ENCODE peak calls at places on chromosomes 3 and 15, in eight cellular contexts. One of them, this sample, is unnamed.
A peak's percentile ranks its signal among the peaks of the same experiment; 100 is the strongest.

GRCh38 chr3:117955196-117955595 is 1079.5 kb downstream of the IGSF11 start:
- DNase-seq in Peyer's patch: no peak
- DNase-seq in ovary: no peak
- DNase-seq in endothelial cell of umbilical vein: no peak
- DNase-seq in IMR-90: peak; percentile 56
- DNase-seq in suprapubic skin: no peak
- DNase-seq in uterus: no peak
- DNase-seq in spleen: no peak
- DNase-seq in this sample: no peak

GRCh38 chr3:73295511-73296257 is 234.2 kb downstream of the EBLN2 start:
- DNase-seq in endothelial cell of umbilical vein: no peak
- DNase-seq in suprapubic skin: no peak
- DNase-seq in IMR-90: no peak
- DNase-seq in spleen: no peak
- DNase-seq in uterus: no peak
- DNase-seq in ovary: no peak
- DNase-seq in Peyer's patch: no peak
- DNase-seq in this sample: no peak

GRCh38 chr15:91694131-91694828 is 159.2 kb upstream of the SLCO3A1 start:
- DNase-seq in spleen: no peak
- DNase-seq in suprapubic skin: peak; percentile 79
- DNase-seq in Peyer's patch: no peak
- DNase-seq in ovary: peak; percentile 38
- DNase-seq in endothelial cell of umbilical vein: no peak
- DNase-seq in uterus: peak; percentile 64
- DNase-seq in IMR-90: peak; percentile 23
- DNase-seq in this sample: no peak

GRCh38 chr3:29195055-29195454 is 85.8 kb upstream of the RBMS3 start:
- DNase-seq in IMR-90: peak; percentile 67
- DNase-seq in spleen: no peak
- DNase-seq in ovary: no peak
- DNase-seq in uterus: no peak
- DNase-seq in Peyer's patch: no peak
- DNase-seq in endothelial cell of umbilical vein: no peak
- DNase-seq in suprapubic skin: no peak
- DNase-seq in this sample: no peak

GRCh38 chr15:69067296-69067695 is 52.8 kb downstream of the NOX5 start:
- DNase-seq in uterus: no peak
- DNase-seq in suprapubic skin: no peak
- DNase-seq in endothelial cell of umbilical vein: no peak
- DNase-seq in IMR-90: no peak
- DNase-seq in ovary: no peak
- DNase-seq in Peyer's patch: no peak
- DNase-seq in spleen: no peak
- DNase-seq in this sample: no peak

GRCh38 chr3:69838217-69838616 is 99.0 kb downstream of the MITF start:
- DNase-seq in uterus: no peak
- DNase-seq in suprapubic skin: no peak
- DNase-seq in spleen: no peak
- DNase-seq in IMR-90: peak; percentile 98
- DNase-seq in endothelial cell of umbilical vein: no peak
- DNase-seq in Peyer's patch: no peak
- DNase-seq in ovary: no peak
- DNase-seq in this sample: no peak

GRCh38 chr3:159766563-159767185 is 222.0 kb upstream of the IL12A start:
- DNase-seq in Peyer's patch: no peak
- DNase-seq in suprapubic skin: no peak
- DNase-seq in spleen: no peak
- DNase-seq in ovary: no peak
- DNase-seq in endothelial cell of umbilical vein: peak; percentile 55
- DNase-seq in IMR-90: peak; percentile 63
- DNase-seq in uterus: no peak
- DNase-seq in this sample: no peak

GRCh38 chr15:76682259-76682658 is 222.9 kb downstream of the SCAPER start:
- DNase-seq in IMR-90: no peak
- DNase-seq in suprapubic skin: no peak
- DNase-seq in ovary: no peak
- DNase-seq in uterus: no peak
- DNase-seq in spleen: peak; percentile 72
- DNase-seq in Peyer's patch: no peak
- DNase-seq in endothelial cell of umbilical vein: no peak
- DNase-seq in this sample: no peak

GRCh38 chr15:57395292-57395691 is 19.0 kb downstream of the CGNL1 start:
- DNase-seq in Peyer's patch: no peak
- DNase-seq in ovary: no peak
- DNase-seq in uterus: no peak
- DNase-seq in endothelial cell of umbilical vein: peak; percentile 91
- DNase-seq in suprapubic skin: no peak
- DNase-seq in spleen: no peak
- DNase-seq in IMR-90: peak; percentile 68
- DNase-seq in this sample: no peak

GRCh38 chr3:175338775-175339535 is 479.8 kb downstream of the NAALADL2 start:
- DNase-seq in spleen: no peak
- DNase-seq in Peyer's patch: no peak
- DNase-seq in IMR-90: peak; percentile 73
- DNase-seq in suprapubic skin: no peak
- DNase-seq in endothelial cell of umbilical vein: no peak
- DNase-seq in ovary: no peak
- DNase-seq in uterus: no peak
- DNase-seq in this sample: peak; percentile 12

GRCh38 chr3:172065534-172065933 is 26.2 kb downstream of the FNDC3B start:
- DNase-seq in suprapubic skin: no peak
- DNase-seq in spleen: no peak
- DNase-seq in ovary: no peak
- DNase-seq in IMR-90: peak; percentile 92
- DNase-seq in Peyer's patch: no peak
- DNase-seq in uterus: no peak
- DNase-seq in endothelial cell of umbilical vein: peak; percentile 84
- DNase-seq in this sample: no peak

GRCh38 chr3:49030331-49030730 is 1.1 kb upstream of the IMPDH2 start:
- DNase-seq in endothelial cell of umbilical vein: no peak
- DNase-seq in ovary: no peak
- DNase-seq in uterus: no peak
- DNase-seq in suprapubic skin: no peak
- DNase-seq in Peyer's patch: no peak
- DNase-seq in spleen: no peak
- DNase-seq in IMR-90: no peak
- DNase-seq in this sample: no peak

GRCh38 chr15:64893481-64894394 is 18.0 kb upstream of the ANKDD1A start:
- DNase-seq in uterus: peak; percentile 92
- DNase-seq in ovary: peak; percentile 94
- DNase-seq in Peyer's patch: peak; percentile 85
- DNase-seq in IMR-90: peak; percentile 93
- DNase-seq in suprapubic skin: peak; percentile 96
- DNase-seq in spleen: peak; percentile 98
- DNase-seq in endothelial cell of umbilical vein: peak; percentile 98
- DNase-seq in this sample: peak; percentile 80

GRCh38 chr3:20930034-20930433 is 744.0 kb upstream of the SGO1 start:
- DNase-seq in spleen: no peak
- DNase-seq in IMR-90: no peak
- DNase-seq in endothelial cell of umbilical vein: peak; percentile 5
- DNase-seq in uterus: no peak
- DNase-seq in suprapubic skin: no peak
- DNase-seq in ovary: no peak
- DNase-seq in Peyer's patch: no peak
- DNase-seq in this sample: peak; percentile 22

GRCh38 chr3:115280531-115280930 is 133.4 kb upstream of the ZBTB20 start:
- DNase-seq in uterus: no peak
- DNase-seq in Peyer's patch: no peak
- DNase-seq in IMR-90: no peak
- DNase-seq in spleen: no peak
- DNase-seq in ovary: no peak
- DNase-seq in suprapubic skin: no peak
- DNase-seq in endothelial cell of umbilical vein: no peak
- DNase-seq in this sample: no peak

DNA sequence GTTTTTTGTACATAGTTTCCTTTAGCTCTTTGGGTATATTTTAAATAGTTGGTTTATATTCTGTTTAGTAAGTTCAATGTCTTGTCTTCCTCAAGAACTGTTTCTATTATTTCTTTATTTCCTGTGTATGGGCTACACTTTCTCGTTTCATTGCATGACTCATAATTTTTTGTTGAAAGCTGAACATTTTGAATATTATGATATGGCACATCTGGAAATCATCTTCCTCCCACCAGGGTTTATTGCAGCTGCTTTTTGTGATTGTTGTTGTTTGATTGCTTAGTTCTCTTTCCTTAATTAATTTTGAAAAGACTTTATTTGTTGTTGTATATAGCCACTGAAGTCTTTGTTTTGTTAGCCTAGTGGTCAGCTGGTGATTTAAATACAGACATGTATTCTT is 43.8 kb downstream of the LSM3 start:
- DNase-seq in suprapubic skin: no peak
- DNase-seq in endothelial cell of umbilical vein: no peak
- DNase-seq in Peyer's patch: no peak
- DNase-seq in uterus: no peak
- DNase-seq in IMR-90: no peak
- DNase-seq in spleen: no peak
- DNase-seq in ovary: no peak
- DNase-seq in this sample: no peak
- H3K27ac ChIP-seq in suprapubic skin: no peak overlapping the region
- H3K27ac ChIP-seq in endothelial cell of umbilical vein: no peak overlapping the region
- H3K27ac ChIP-seq in Peyer's patch: no peak overlapping the region
- H3K27ac ChIP-seq in uterus: peak overlapping the region; percentile 15
- H3K27ac ChIP-seq in IMR-90: no peak overlapping the region
- H3K27ac ChIP-seq in spleen: no peak overlapping the region
- H3K27ac ChIP-seq in ovary: no peak overlapping the region
- H3K27ac ChIP-seq in this sample: no peak overlapping the region

GRCh38 chr3:185824467-185825378 is at the start of gene IGF2BP2:
- DNase-seq in spleen: peak; percentile 90
- DNase-seq in Peyer's patch: peak; percentile 92
- DNase-seq in suprapubic skin: peak; percentile 79
- DNase-seq in endothelial cell of umbilical vein: peak; percentile 84
- DNase-seq in ovary: peak; percentile 74
- DNase-seq in uterus: peak; percentile 59
- DNase-seq in IMR-90: peak; percentile 80
- DNase-seq in this sample: peak; percentile 73
- TF ChIP-seq POLR2A in spleen: peak; percentile 15
- TF ChIP-seq POLR2A in Peyer's patch: peak; percentile 73
- TF ChIP-seq POLR2A in suprapubic skin: no peak
- TF ChIP-seq POLR2A in endothelial cell of umbilical vein: peak; percentile 69
- TF ChIP-seq POLR2A in ovary: no peak
- TF ChIP-seq POLR2A in uterus: peak; percentile 61
- TF ChIP-seq POLR2A in IMR-90: peak; percentile 82
- TF ChIP-seq POLR2A in this sample: peak; percentile 49

GRCh38 chr15:74482661-74483060 is 21.7 kb upstream of the UBL7 start:
- DNase-seq in spleen: no peak
- DNase-seq in endothelial cell of umbilical vein: no peak
- DNase-seq in Peyer's patch: no peak
- DNase-seq in suprapubic skin: no peak
- DNase-seq in IMR-90: no peak
- DNase-seq in uterus: no peak
- DNase-seq in ovary: no peak
- DNase-seq in this sample: no peak
- TF ChIP-seq CTCF in spleen: no peak
- TF ChIP-seq CTCF in endothelial cell of umbilical vein: peak; percentile 3
- TF ChIP-seq CTCF in Peyer's patch: no peak
- TF ChIP-seq CTCF in suprapubic skin: no peak
- TF ChIP-seq CTCF in IMR-90: no peak
- TF ChIP-seq CTCF in uterus: no peak
- TF ChIP-seq CTCF in ovary: no peak
- TF ChIP-seq CTCF in this sample: no peak

GRCh38 chr15:48602358-48603122 is 43.0 kb downstream of the FBN1 start:
- DNase-seq in Peyer's patch: no peak
- DNase-seq in spleen: no peak
- DNase-seq in uterus: no peak
- DNase-seq in ovary: no peak
- DNase-seq in suprapubic skin: no peak
- DNase-seq in IMR-90: peak; percentile 81
- DNase-seq in endothelial cell of umbilical vein: peak; percentile 91
- DNase-seq in this sample: no peak
- H3K27ac ChIP-seq in Peyer's patch: no peak overlapping the region
- H3K27ac ChIP-seq in spleen: peak overlapping the region; percentile 58
- H3K27ac ChIP-seq in uterus: peak overlapping the region; percentile 27
- H3K27ac ChIP-seq in ovary: no peak overlapping the region
- H3K27ac ChIP-seq in suprapubic skin: no peak overlapping the region
- H3K27ac ChIP-seq in IMR-90: no peak overlapping the region
- H3K27ac ChIP-seq in endothelial cell of umbilical vein: peak overlapping the region; percentile 71
- H3K27ac ChIP-seq in this sample: no peak overlapping the region

GRCh38 chr3:161220850-161221753 is at the start of gene NMD3:
- DNase-seq in IMR-90: peak; percentile 92
- DNase-seq in Peyer's patch: peak; percentile 95
- DNase-seq in uterus: peak; percentile 95
- DNase-seq in spleen: peak; percentile 97
- DNase-seq in suprapubic skin: peak; percentile 97
- DNase-seq in ovary: peak; percentile 96
- DNase-seq in endothelial cell of umbilical vein: peak; percentile 95
- DNase-seq in this sample: peak; percentile 94
- TF ChIP-seq POLR2A in IMR-90: peak; percentile 91
- TF ChIP-seq POLR2A in Peyer's patch: peak; percentile 76
- TF ChIP-seq POLR2A in uterus: peak; percentile 75
- TF ChIP-seq POLR2A in spleen: peak; percentile 62
- TF ChIP-seq POLR2A in suprapubic skin: no peak
- TF ChIP-seq POLR2A in ovary: peak; percentile 76
- TF ChIP-seq POLR2A in endothelial cell of umbilical vein: peak; percentile 93
- TF ChIP-seq POLR2A in this sample: peak; percentile 91

GRCh38 chr3:107760141-107760540 is 237.4 kb downstream of the BBX start:
- DNase-seq in Peyer's patch: no peak
- DNase-seq in IMR-90: no peak
- DNase-seq in endothelial cell of umbilical vein: no peak
- DNase-seq in uterus: no peak
- DNase-seq in ovary: no peak
- DNase-seq in spleen: no peak
- DNase-seq in suprapubic skin: no peak
- DNase-seq in this sample: no peak

GRCh38 chr3:107761391-107761790 is 238.6 kb downstream of the BBX start:
- DNase-seq in endothelial cell of umbilical vein: no peak
- DNase-seq in spleen: no peak
- DNase-seq in Peyer's patch: no peak
- DNase-seq in suprapubic skin: no peak
- DNase-seq in ovary: no peak
- DNase-seq in IMR-90: no peak
- DNase-seq in uterus: no peak
- DNase-seq in this sample: no peak

GRCh38 chr3:107767897-107768605 is 245.3 kb downstream of the BBX start:
- DNase-seq in suprapubic skin: no peak
- DNase-seq in ovary: no peak
- DNase-seq in spleen: no peak
- DNase-seq in uterus: no peak
- DNase-seq in IMR-90: no peak
- DNase-seq in endothelial cell of umbilical vein: no peak
- DNase-seq in Peyer's patch: no peak
- DNase-seq in this sample: no peak

DNA sequence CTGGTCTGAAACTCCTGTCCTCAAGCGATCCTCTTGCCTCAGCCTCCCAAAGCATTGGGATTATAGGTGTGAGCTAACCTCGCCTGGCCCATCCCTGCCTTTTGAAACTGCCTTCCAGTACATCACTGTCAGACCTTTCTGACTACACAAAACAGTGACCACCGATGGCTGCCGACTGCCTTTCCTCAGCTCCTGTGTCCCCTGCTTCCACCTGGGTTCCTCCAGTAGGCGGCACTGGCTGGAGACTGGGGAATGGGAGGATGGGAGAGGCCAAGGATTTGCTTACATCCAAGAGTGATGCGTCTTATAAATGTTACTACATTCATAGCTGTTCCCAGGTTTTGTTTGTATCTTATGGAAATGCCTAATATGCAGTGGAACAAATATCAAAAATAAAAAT is 242.8 kb downstream of the BBX start:
- DNase-seq in Peyer's patch: no peak
- DNase-seq in ovary: no peak
- DNase-seq in uterus: no peak
- DNase-seq in suprapubic skin: no peak
- DNase-seq in IMR-90: no peak
- DNase-seq in endothelial cell of umbilical vein: no peak
- DNase-seq in spleen: no peak
- DNase-seq in this sample: no peak
- TF ChIP-seq CTCF in Peyer's patch: no peak
- TF ChIP-seq CTCF in ovary: no peak
- TF ChIP-seq CTCF in uterus: no peak
- TF ChIP-seq CTCF in suprapubic skin: no peak
- TF ChIP-seq CTCF in IMR-90: no peak
- TF ChIP-seq CTCF in endothelial cell of umbilical vein: no peak
- TF ChIP-seq CTCF in spleen: no peak
- TF ChIP-seq CTCF in this sample: no peak